ENCODE peak calls at places on chromosomes 6 and 20, in ten cellular contexts. U, S, D, G, E, O, A, H, Q and F are unnamed samples.

GRCh38 chr6:12584631-12585405 is 131.7 kb upstream of the PHACTR1 start:
- DNase-seq in U (no peak), S (no peak), D (no peak), G (no peak), E (no peak), O (no peak), A (no peak), H (peak), Q (peak), F (no peak)

GRCh38 chr6:141956046-141956761 is 176.5 kb upstream of the GJE1 start:
- DNase-seq in U (peak), S (no peak), D (no peak), G (no peak), E (no peak), O (no peak), A (no peak), H (peak), Q (peak), F (no peak)

GRCh38 chr6:1290805-1291204 is 21.1 kb upstream of the FOXQ1 start:
- DNase-seq in U (no peak), S (no peak), D (no peak), G (no peak), E (no peak), O (no peak), A (no peak), H (no peak), Q (no peak), F (no peak)

GRCh38 chr6:114446342-114446741 is 103.5 kb upstream of the HS3ST5 start:
- DNase-seq in U (no peak), S (no peak), D (no peak), G (no peak), E (no peak), O (peak), A (no peak), H (no peak), Q (no peak), F (no peak)

GRCh38 chr6:25928562-25929324 is 1.7 kb downstream of the SLC17A2 start:
- DNase-seq in U (no peak), S (peak), D (no peak), G (no peak), E (no peak), O (no peak), A (no peak), H (no peak), Q (no peak), F (no peak)

GRCh38 chr6:343960-344815 is 47.4 kb upstream of the IRF4 start:
- DNase-seq in U (no peak), S (no peak), D (no peak), G (no peak), E (no peak), O (no peak), A (no peak), H (no peak), Q (no peak), F (no peak)

GRCh38 chr6:145798530-145798929 is 16.1 kb downstream of the FBXO30 start:
- DNase-seq in U (no peak), S (no peak), D (no peak), G (no peak), E (no peak), O (no peak), A (no peak), H (no peak), Q (peak), F (peak)

GRCh38 chr6:26629373-26629772 is 30.2 kb downstream of the ZNF322 start:
- DNase-seq in U (no peak), S (no peak), D (no peak), G (no peak), E (no peak), O (no peak), A (no peak), H (no peak), Q (no peak), F (no peak)

GRCh38 chr20:37774143-37774542 is 80.3 kb downstream of the CTNNBL1 start:
- DNase-seq in U (no peak), S (no peak), D (no peak), G (no peak), E (no peak), O (no peak), A (no peak), H (no peak), Q (no peak), F (no peak)

GRCh38 chr6:142857609-142858195 is 87.3 kb downstream of the HIVEP2 start:
- DNase-seq in U (no peak), S (no peak), D (peak), G (no peak), E (peak), O (no peak), A (no peak), H (no peak), Q (no peak), F (no peak)

GRCh38 chr20:48610996-48611395 is 216.8 kb downstream of the PREX1 start:
- DNase-seq in U (no peak), S (no peak), D (no peak), G (no peak), E (no peak), O (no peak), A (no peak), H (no peak), Q (no peak), F (no peak)

GRCh38 chr20:58361549-58361948 is 27.5 kb upstream of the VAPB start:
- DNase-seq in U (no peak), S (no peak), D (no peak), G (no peak), E (no peak), O (peak), A (no peak), H (peak), Q (peak), F (no peak)

GRCh38 chr20:41173161-41173721 is 35.9 kb downstream of the PLCG1 start:
- DNase-seq in U (peak), S (peak), D (peak), G (peak), E (peak), O (peak), A (peak), H (peak), Q (peak), F (peak)

GRCh38 chr6:24930386-24930785 is 5.4 kb downstream of the RIPOR2 start:
- DNase-seq in U (no peak), S (no peak), D (no peak), G (no peak), E (no peak), O (no peak), A (no peak), H (peak), Q (peak), F (peak)

GRCh38 chr20:33030569-33030968 is 879 bp upstream of the BPIFB6 start:
- DNase-seq in U (no peak), S (no peak), D (no peak), G (no peak), E (no peak), O (no peak), A (no peak), H (no peak), Q (no peak), F (no peak)